ENCODE peak calls at places on chromosomes 6 and 20, in eight cellular contexts. One of them, this sample, is unnamed.

GRCh38 chr6:99187429-99187828 is 162.0 kb downstream of the FAXC start:
- DNase-seq in EL: no peak
- DNase-seq in aorta: no peak
- DNase-seq in HS-5: no peak
- DNase-seq in IMR-90: no peak
- DNase-seq in hippocampal formation: no peak
- DNase-seq in NCI-H1092 treated with DMSO at 0.1 percent for 48 hours: no peak
- DNase-seq in NT2/D1: no peak
- DNase-seq in this sample: no peak

GRCh38 chr6:3176562-3177355 is 19.4 kb upstream of the TUBB2A start:
- DNase-seq in NCI-H1092 treated with DMSO at 0.1 percent for 48 hours: no peak
- DNase-seq in HS-5: peak
- DNase-seq in EL: peak
- DNase-seq in aorta: no peak
- DNase-seq in IMR-90: peak
- DNase-seq in hippocampal formation: no peak
- DNase-seq in NT2/D1: no peak
- DNase-seq in this sample: no peak

GRCh38 chr20:32485126-32485769 is 99.9 kb downstream of the NOL4L start:
- DNase-seq in aorta: peak
- DNase-seq in IMR-90: peak
- DNase-seq in hippocampal formation: peak
- DNase-seq in NCI-H1092 treated with DMSO at 0.1 percent for 48 hours: peak
- DNase-seq in NT2/D1: no peak
- DNase-seq in HS-5: peak
- DNase-seq in EL: peak
- DNase-seq in this sample: peak

GRCh38 chr6:42938428-42938796 is 9.1 kb downstream of the CNPY3 start:
- DNase-seq in HS-5: no peak
- DNase-seq in EL: no peak
- DNase-seq in aorta: no peak
- DNase-seq in IMR-90: no peak
- DNase-seq in hippocampal formation: no peak
- DNase-seq in NCI-H1092 treated with DMSO at 0.1 percent for 48 hours: no peak
- DNase-seq in NT2/D1: no peak
- DNase-seq in this sample: no peak

GRCh38 chr20:58306421-58307261 is 2.9 kb upstream of the RAB22A start:
- DNase-seq in HS-5: peak
- DNase-seq in EL: peak
- DNase-seq in aorta: no peak
- DNase-seq in hippocampal formation: peak
- DNase-seq in NT2/D1: no peak
- DNase-seq in NCI-H1092 treated with DMSO at 0.1 percent for 48 hours: no peak
- DNase-seq in IMR-90: peak
- DNase-seq in this sample: no peak

GRCh38 chr6:16056263-16056870 is 72.5 kb upstream of the MYLIP start:
- DNase-seq in aorta: no peak
- DNase-seq in NCI-H1092 treated with DMSO at 0.1 percent for 48 hours: no peak
- DNase-seq in hippocampal formation: no peak
- DNase-seq in HS-5: no peak
- DNase-seq in EL: peak
- DNase-seq in NT2/D1: no peak
- DNase-seq in IMR-90: no peak
- DNase-seq in this sample: no peak

GRCh38 chr6:151269318-151269995 is 29.7 kb downstream of the AKAP12 start:
- DNase-seq in EL: peak
- DNase-seq in HS-5: peak
- DNase-seq in aorta: no peak
- DNase-seq in NT2/D1: no peak
- DNase-seq in IMR-90: peak
- DNase-seq in NCI-H1092 treated with DMSO at 0.1 percent for 48 hours: no peak
- DNase-seq in hippocampal formation: no peak
- DNase-seq in this sample: no peak

GRCh38 chr6:33696538-33697518 is 14.7 kb downstream of the UQCC2 start:
- DNase-seq in NCI-H1092 treated with DMSO at 0.1 percent for 48 hours: peak
- DNase-seq in HS-5: no peak
- DNase-seq in EL: peak
- DNase-seq in IMR-90: peak
- DNase-seq in NT2/D1: no peak
- DNase-seq in aorta: no peak
- DNase-seq in hippocampal formation: no peak
- DNase-seq in this sample: no peak

GRCh38 chr20:14401479-14402138 is 64.2 kb upstream of the FLRT3 start:
- DNase-seq in HS-5: no peak
- DNase-seq in NT2/D1: no peak
- DNase-seq in aorta: no peak
- DNase-seq in IMR-90: no peak
- DNase-seq in EL: no peak
- DNase-seq in NCI-H1092 treated with DMSO at 0.1 percent for 48 hours: peak
- DNase-seq in hippocampal formation: no peak
- DNase-seq in this sample: no peak

GRCh38 chr6:25192562-25192961 is 86.6 kb upstream of the CARMIL1 start:
- DNase-seq in HS-5: no peak
- DNase-seq in NT2/D1: no peak
- DNase-seq in EL: peak
- DNase-seq in aorta: no peak
- DNase-seq in IMR-90: peak
- DNase-seq in NCI-H1092 treated with DMSO at 0.1 percent for 48 hours: no peak
- DNase-seq in hippocampal formation: no peak
- DNase-seq in this sample: no peak

This sample was measured in frontal cortex.